ENCODE peak calls at places on chromosome 1, in ten cellular contexts. J is iPS DF 19.7, T is AG20443, S is mucosa of gallbladder, Z is suprapubic skin, V is EH, F is HFFc6, P is heart right ventricle, U is uterus, E is left cardiac atrium. C is an unnamed sample.

GRCh38 chr1:219039018-219039740 is 134.5 kb upstream of the LYPLAL1 start:
- DNase-seq in J (no peak), T (no peak), S (no peak), Z (no peak), V (no peak), F (no peak), P (no peak), U (no peak), E (no peak), C (no peak)

GRCh38 chr1:213986020-213986924 is 1.5 kb upstream of the PROX1 start:
- DNase-seq in J (no peak), T (no peak), S (no peak), Z (no peak), V (no peak), F (no peak), P (no peak), U (no peak), E (no peak), C (no peak)

GRCh38 chr1:234721476-234722266 is 111.7 kb upstream of the IRF2BP2 start:
- DNase-seq in J (no peak), T (peak; percentile 73), S (peak; percentile 73), Z (peak; percentile 73), V (peak; percentile 94), F (peak; percentile 77), P (peak; percentile 88), U (peak; percentile 91), E (peak; percentile 77), C (no peak)

GRCh38 chr1:28718601-28719331 is 18.0 kb upstream of the YTHDF2 start:
- DNase-seq in J (no peak), T (peak; percentile 70), S (no peak), Z (no peak), V (peak; percentile 59), F (peak; percentile 10), P (no peak), U (no peak), E (peak; percentile 26), C (no peak)

GRCh38 chr1:159000627-159001026 is 9.1 kb upstream of the IFI16 start:
- DNase-seq in J (no peak), T (peak; percentile 81), S (peak; percentile 80), Z (peak; percentile 95), V (peak; percentile 95), F (peak; percentile 89), P (peak; percentile 90), U (peak; percentile 95), E (peak; percentile 91), C (peak; percentile 93)

GRCh38 chr1:91123773-91124172 is 101.9 kb upstream of the ZNF644 start:
- DNase-seq in J (no peak), T (no peak), S (no peak), Z (no peak), V (no peak), F (no peak), P (no peak), U (no peak), E (no peak), C (no peak)

GRCh38 chr1:107187399-107187798 is 46.6 kb downstream of the NTNG1 start:
- DNase-seq in J (no peak), T (no peak), S (no peak), Z (no peak), V (no peak), F (no peak), P (no peak), U (no peak), E (no peak), C (no peak)

GRCh38 chr1:218479436-218480115 is 134.4 kb downstream of the TGFB2 start:
- DNase-seq in J (no peak), T (peak; percentile 61), S (no peak), Z (no peak), V (peak; percentile 97), F (peak; percentile 73), P (no peak), U (no peak), E (no peak), C (no peak)

GRCh38 chr1:91026320-91026719 is 4.5 kb upstream of the ZNF644 start:
- DNase-seq in J (no peak), T (no peak), S (no peak), Z (no peak), V (no peak), F (no peak), P (no peak), U (no peak), E (no peak), C (no peak)

GRCh38 chr1:206864939-206865671 is at the start of gene IL20:
- DNase-seq in J (peak; percentile 61), T (peak; percentile 82), S (peak; percentile 80), Z (peak; percentile 84), V (peak; percentile 84), F (peak; percentile 82), P (peak; percentile 66), U (peak; percentile 78), E (peak; percentile 82), C (peak; percentile 72)

GRCh38 chr1:192170196-192170984 is 12.1 kb downstream of the RGS18 start:
- DNase-seq in J (no peak), T (no peak), S (no peak), Z (no peak), V (no peak), F (no peak), P (no peak), U (no peak), E (no peak), C (peak; percentile 82)

GRCh38 chr1:185568155-185569123 is 165.8 kb upstream of the HMCN1 start:
- DNase-seq in J (no peak), T (no peak), S (no peak), Z (no peak), V (peak; percentile 54), F (peak; percentile 34), P (no peak), U (no peak), E (no peak), C (no peak)

GRCh38 chr1:27350673-27351540 is 9.1 kb downstream of the SYTL1 start:
- DNase-seq in J (no peak), T (peak; percentile 41), S (no peak), Z (no peak), V (no peak), F (no peak), P (peak; percentile 70), U (no peak), E (peak; percentile 71), C (no peak)

GRCh38 chr1:20469406-20470076 is 16.5 kb downstream of the CAMK2N1 start:
- DNase-seq in J (no peak), T (no peak), S (no peak), Z (no peak), V (peak; percentile 38), F (no peak), P (no peak), U (no peak), E (no peak), C (peak; percentile 39)

GRCh38 chr1:150548632-150549495 is at the start of gene ADAMTSL4:
- DNase-seq in J (no peak), T (peak; percentile 80), S (no peak), Z (no peak), V (peak; percentile 82), F (peak; percentile 67), P (no peak), U (peak; percentile 57), E (no peak), C (peak; percentile 47)

GRCh38 chr1:56755911-56756310 is 63.3 kb downstream of the FYB2 start:
- DNase-seq in J (no peak), T (no peak), S (no peak), Z (no peak), V (no peak), F (no peak), P (no peak), U (no peak), E (no peak), C (no peak)

GRCh38 chr1:35936828-35937227 is 5.9 kb downstream of the AGO3 start:
- DNase-seq in J (no peak), T (no peak), S (no peak), Z (no peak), V (no peak), F (no peak), P (no peak), U (no peak), E (no peak), C (no peak)

GRCh38 chr1:52658795-52659194 is 25.8 kb downstream of the SHISAL2A start:
- DNase-seq in J (no peak), T (no peak), S (no peak), Z (no peak), V (no peak), F (no peak), P (no peak), U (no peak), E (no peak), C (no peak)

GRCh38 chr1:54299037-54299436 is 99.1 kb downstream of the MRPL37 start:
- DNase-seq in J (no peak), T (peak; percentile 42), S (peak; percentile 83), Z (no peak), V (no peak), F (no peak), P (peak; percentile 37), U (peak; percentile 62), E (peak; percentile 62), C (no peak)

GRCh38 chr1:228337711-228338520 is 68.7 kb downstream of the TRIM11 start:
- DNase-seq in J (no peak), T (no peak), S (no peak), Z (peak; percentile 42), V (no peak), F (no peak), P (no peak), U (peak; percentile 8), E (peak; percentile 10), C (no peak)

GRCh38 chr1:199044191-199044590 is 405.4 kb downstream of the PTPRC start:
- DNase-seq in J (no peak), T (no peak), S (no peak), Z (no peak), V (no peak), F (no peak), P (no peak), U (no peak), E (no peak), C (peak; percentile 1)

GRCh38 chr1:180530501-180530900 is 28.1 kb upstream of the ACBD6 start:
- DNase-seq in J (no peak), T (peak; percentile 72), S (peak; percentile 30), Z (no peak), V (peak; percentile 78), F (peak; percentile 73), P (peak; percentile 39), U (peak; percentile 27), E (no peak), C (no peak)

GRCh38 chr1:223326776-223327175 is 37.2 kb downstream of the SUSD4 start:
- DNase-seq in J (no peak), T (no peak), S (no peak), Z (no peak), V (peak; percentile 28), F (no peak), P (no peak), U (no peak), E (no peak), C (no peak)

GRCh38 chr1:88736633-88737248 is 52.7 kb downstream of the PKN2 start:
- DNase-seq in J (peak; percentile 28), T (peak; percentile 50), S (no peak), Z (no peak), V (peak; percentile 69), F (peak; percentile 62), P (no peak), U (no peak), E (no peak), C (peak; percentile 71)

GRCh38 chr1:67347688-67348472 is 40.2 kb downstream of the IL12RB2 start:
- DNase-seq in J (no peak), T (peak; percentile 90), S (peak; percentile 30), Z (no peak), V (peak; percentile 75), F (peak; percentile 36), P (peak; percentile 46), U (peak; percentile 20), E (peak; percentile 26), C (peak; percentile 69)

GRCh38 chr1:200302192-200302892 is 107.5 kb downstream of the ZNF281 start:
- DNase-seq in J (no peak), T (peak; percentile 54), S (peak; percentile 13), Z (no peak), V (peak; percentile 57), F (no peak), P (peak; percentile 11), U (no peak), E (peak; percentile 27), C (no peak)

GRCh38 chr1:186175588-186175987 is 199.5 kb downstream of the TPR start:
- DNase-seq in J (no peak), T (no peak), S (no peak), Z (no peak), V (no peak), F (no peak), P (no peak), U (no peak), E (no peak), C (no peak)

GRCh38 chr1:223423641-223424233 is 30.5 kb downstream of the CCDC185 start:
- DNase-seq in J (no peak), T (peak; percentile 46), S (no peak), Z (no peak), V (peak; percentile 59), F (peak; percentile 65), P (no peak), U (no peak), E (no peak), C (no peak)